ENCODE peak calls at places on chromosomes 7 and 10, in six cellular contexts. I is uterus, T is adrenal gland, K is ovary, F is heart left ventricle, D is IMR-90. X is an unnamed sample.
A peak's percentile ranks its signal among the peaks of the same experiment; 100 is the strongest.

GRCh38 chr10:26215923-26216576 is 524 bp upstream of the GAD2 start:
- DNase-seq in F (no peak), K (no peak), T (no peak), I (no peak), D (no peak), X (no peak)

GRCh38 chr10:97327348-97328294 is 6.9 kb downstream of the FRAT2 start:
- DNase-seq in T (no peak), I (no peak), K (no peak), F (no peak), D (no peak), X (no peak)

GRCh38 chr7:112510032-112510742 is 29.4 kb downstream of the LSMEM1 start:
- DNase-seq in T (no peak), D (peak; percentile 80), F (no peak), I (no peak), K (no peak), X (no peak)

GRCh38 chr10:31619410-31620095 is 300.5 kb downstream of the ZEB1 start:
- DNase-seq in I (no peak), D (no peak), K (no peak), F (no peak), T (no peak), X (no peak)

GRCh38 chr7:51366930-51367613 is 50.5 kb upstream of the COBL start:
- DNase-seq in I (no peak), T (peak; percentile 35), F (no peak), K (peak; percentile 15), D (peak; percentile 26), X (no peak)

GRCh38 chr10:33772370-33773331 is 438.2 kb upstream of the NRP1 start:
- DNase-seq in D (no peak), F (no peak), T (peak; percentile 10), K (no peak), I (peak; percentile 21), X (no peak)

GRCh38 chr10:88477343-88478085 is 105.6 kb downstream of the RNLS start:
- DNase-seq in F (no peak), T (no peak), D (no peak), I (no peak), K (no peak), X (no peak)

GRCh38 chr10:117892681-117893220 is 154.0 kb downstream of the RAB11FIP2 start:
- DNase-seq in T (no peak), D (no peak), I (no peak), K (no peak), F (no peak), X (no peak)

GRCh38 chr10:117736655-117737054 is 194.1 kb downstream of the EMX2 start:
- DNase-seq in I (no peak), F (no peak), D (no peak), K (no peak), T (no peak), X (no peak)

GRCh38 chr10:7563770-7564169 is 103.0 kb downstream of the ITIH5 start:
- DNase-seq in K (no peak), I (no peak), F (no peak), D (no peak), T (no peak), X (no peak)

GRCh38 chr10:6748981-6749630 is 169.0 kb upstream of the PRKCQ start:
- DNase-seq in I (no peak), T (no peak), F (no peak), K (no peak), D (peak; percentile 79), X (no peak)

GRCh38 chr7:112876877-112877276 is 86.7 kb upstream of the TMEM168 start:
- DNase-seq in I (no peak), F (no peak), D (peak; percentile 7), T (no peak), K (no peak), X (no peak)

GRCh38 chr10:11017575-11018425 is at the start of gene CELF2:
- DNase-seq in D (no peak), K (peak; percentile 65), T (peak; percentile 33), I (peak; percentile 57), F (peak; percentile 83), X (peak; percentile 16)

GRCh38 chr10:102167861-102168260 is 15.7 kb downstream of the NOLC1 start:
- DNase-seq in F (no peak), K (no peak), I (no peak), D (no peak), T (no peak), X (no peak)

DNA sequence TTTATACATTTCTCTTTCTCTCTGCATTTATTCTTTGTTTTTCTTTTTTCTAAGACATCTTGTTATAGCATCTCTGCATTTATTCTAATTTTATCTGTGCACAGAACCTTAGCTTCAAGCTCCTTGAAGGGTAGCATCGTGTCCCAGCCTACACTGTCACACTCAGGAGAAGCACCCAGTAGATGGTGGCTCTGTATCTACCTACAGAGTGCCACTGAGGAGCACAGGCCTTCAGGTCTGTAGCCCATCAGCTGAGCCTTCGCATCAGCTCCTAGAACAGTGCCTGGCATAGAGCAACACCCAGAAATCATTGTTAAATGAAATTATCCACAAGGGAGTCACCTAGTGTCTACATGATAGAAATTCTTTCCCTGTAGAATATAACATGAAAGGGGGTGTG is 203.0 kb upstream of the KLF14 start:
- DNase-seq in D (no peak), K (no peak), T (no peak), I (no peak), F (no peak), X (no peak)
- TF ChIP-seq POLR2A in D (no peak), K (no peak), T (no peak), I (no peak), F (no peak), X (no peak)

GRCh38 chr7:48170506-48170905 is 752 bp upstream of the ABCA13 start:
- DNase-seq in T (no peak), D (no peak), I (no peak), F (no peak), K (no peak), X (no peak)
- TF ChIP-seq CTCF in T (no peak), D (no peak), I (no peak), F (no peak), K (no peak), X (no peak)

DNA sequence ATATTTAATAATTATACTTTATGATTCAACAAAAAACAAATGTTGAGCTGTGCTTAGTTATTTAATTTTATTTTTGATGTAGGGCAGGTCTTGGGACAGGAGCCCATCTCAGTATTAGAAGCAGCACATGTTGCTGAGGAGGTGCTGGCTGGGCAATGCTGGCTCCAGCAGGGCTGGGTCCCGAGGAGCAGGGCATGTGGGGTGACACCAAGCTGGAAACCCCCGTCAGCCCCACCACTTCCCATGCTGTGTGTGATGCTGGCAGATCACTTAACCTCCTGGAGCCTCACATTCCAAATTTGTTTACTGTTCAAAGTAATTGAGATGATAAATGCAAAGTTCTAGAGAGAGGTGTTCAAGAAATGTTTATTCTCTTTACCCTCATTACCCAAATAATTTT is 335.4 kb upstream of the KLF6 start:
- DNase-seq in F (peak; percentile 65), T (no peak), D (no peak), K (no peak), I (no peak), X (no peak)
- H3K27ac ChIP-seq in F (no peak overlapping the region), T (no peak overlapping the region), D (no peak overlapping the region), K (no peak overlapping the region), I (no peak overlapping the region), X (no peak overlapping the region)

DNA sequence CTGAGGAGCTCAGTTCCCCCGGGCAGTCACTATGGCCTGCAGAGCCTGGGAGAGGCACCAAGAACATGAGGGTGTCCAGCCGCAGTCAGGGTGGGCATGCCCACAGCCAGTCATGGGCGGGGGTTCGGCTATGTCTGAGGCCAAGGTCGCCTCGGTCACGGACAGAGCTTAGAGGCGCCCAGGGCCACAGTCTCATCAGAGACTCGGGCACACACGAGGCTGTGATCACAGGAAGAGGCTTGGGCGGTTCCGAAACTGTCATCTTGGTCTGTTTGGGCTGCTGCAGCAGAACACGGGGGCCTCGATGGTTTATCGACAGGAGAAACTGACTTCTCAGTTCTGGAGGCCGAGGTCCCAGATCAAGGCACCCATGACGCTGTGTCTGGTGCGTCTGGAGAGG is 9.7 kb downstream of the ADGRA1 start:
- DNase-seq in D (no peak), F (peak; percentile 30), K (no peak), T (no peak), I (no peak), X (no peak)
- TF ChIP-seq POLR2A in D (no peak), F (no peak), K (no peak), T (no peak), I (no peak), X (no peak)

X was measured in tibial nerve.